ENCODE peak calls at places on chromosomes 1 and 21, in nine cellular contexts. One of them, this sample, is unnamed.

GRCh38 chr21:14591882-14592281 is 45.8 kb upstream of the SAMSN1 start:
- ATAC-seq in CD8-positive, alpha-beta T cell: peak
- ATAC-seq in foreskin keratinocyte: no peak
- ATAC-seq in lower lobe of right lung: peak
- ATAC-seq in pancreas: peak
- ATAC-seq in activated B cell treated with CpG ODN at 0.5 μM for 24 hours: no peak
- ATAC-seq in body of pancreas: peak
- ATAC-seq in Panc1: no peak
- ATAC-seq in HCT116: no peak
- ATAC-seq in this sample: peak

GRCh38 chr1:11384170-11384554 is 94.8 kb upstream of the DISP3 start:
- ATAC-seq in Panc1: no peak
- ATAC-seq in activated B cell treated with CpG ODN at 0.5 μM for 24 hours: no peak
- ATAC-seq in lower lobe of right lung: no peak
- ATAC-seq in HCT116: peak
- ATAC-seq in foreskin keratinocyte: peak
- ATAC-seq in body of pancreas: no peak
- ATAC-seq in pancreas: no peak
- ATAC-seq in CD8-positive, alpha-beta T cell: peak
- ATAC-seq in this sample: no peak

GRCh38 chr1:244952280-244952933 is 88.1 kb upstream of the HNRNPU start:
- ATAC-seq in HCT116: no peak
- ATAC-seq in lower lobe of right lung: no peak
- ATAC-seq in activated B cell treated with CpG ODN at 0.5 μM for 24 hours: no peak
- ATAC-seq in Panc1: no peak
- ATAC-seq in foreskin keratinocyte: no peak
- ATAC-seq in pancreas: no peak
- ATAC-seq in CD8-positive, alpha-beta T cell: no peak
- ATAC-seq in body of pancreas: no peak
- ATAC-seq in this sample: no peak

GRCh38 chr1:224896130-224896781 is 33.2 kb upstream of the DNAH14 start:
- ATAC-seq in pancreas: no peak
- ATAC-seq in lower lobe of right lung: no peak
- ATAC-seq in CD8-positive, alpha-beta T cell: no peak
- ATAC-seq in activated B cell treated with CpG ODN at 0.5 μM for 24 hours: no peak
- ATAC-seq in body of pancreas: no peak
- ATAC-seq in foreskin keratinocyte: no peak
- ATAC-seq in Panc1: no peak
- ATAC-seq in HCT116: no peak
- ATAC-seq in this sample: no peak

GRCh38 chr1:213681788-213682340 is 305.9 kb upstream of the PROX1 start:
- ATAC-seq in activated B cell treated with CpG ODN at 0.5 μM for 24 hours: no peak
- ATAC-seq in CD8-positive, alpha-beta T cell: no peak
- ATAC-seq in HCT116: no peak
- ATAC-seq in lower lobe of right lung: no peak
- ATAC-seq in foreskin keratinocyte: no peak
- ATAC-seq in body of pancreas: no peak
- ATAC-seq in Panc1: no peak
- ATAC-seq in pancreas: no peak
- ATAC-seq in this sample: no peak

GRCh38 chr1:42081475-42081874 is 71.7 kb upstream of the GUCA2B start:
- ATAC-seq in Panc1: peak
- ATAC-seq in body of pancreas: peak
- ATAC-seq in activated B cell treated with CpG ODN at 0.5 μM for 24 hours: no peak
- ATAC-seq in lower lobe of right lung: no peak
- ATAC-seq in CD8-positive, alpha-beta T cell: no peak
- ATAC-seq in pancreas: peak
- ATAC-seq in foreskin keratinocyte: no peak
- ATAC-seq in HCT116: no peak
- ATAC-seq in this sample: no peak

GRCh38 chr1:224641030-224641429 is 24.9 kb downstream of the CNIH3 start:
- ATAC-seq in Panc1: peak
- ATAC-seq in CD8-positive, alpha-beta T cell: no peak
- ATAC-seq in foreskin keratinocyte: peak
- ATAC-seq in activated B cell treated with CpG ODN at 0.5 μM for 24 hours: no peak
- ATAC-seq in pancreas: peak
- ATAC-seq in lower lobe of right lung: no peak
- ATAC-seq in body of pancreas: peak
- ATAC-seq in HCT116: peak
- ATAC-seq in this sample: no peak

GRCh38 chr21:45064618-45065399 is 9.6 kb upstream of the ADARB1 start:
- ATAC-seq in activated B cell treated with CpG ODN at 0.5 μM for 24 hours: no peak
- ATAC-seq in pancreas: no peak
- ATAC-seq in HCT116: no peak
- ATAC-seq in lower lobe of right lung: no peak
- ATAC-seq in CD8-positive, alpha-beta T cell: no peak
- ATAC-seq in body of pancreas: no peak
- ATAC-seq in foreskin keratinocyte: no peak
- ATAC-seq in Panc1: no peak
- ATAC-seq in this sample: peak

GRCh38 chr1:31798433-31799195 is 17.2 kb downstream of the SPOCD1 start:
- ATAC-seq in Panc1: peak
- ATAC-seq in lower lobe of right lung: peak
- ATAC-seq in pancreas: no peak
- ATAC-seq in HCT116: peak
- ATAC-seq in foreskin keratinocyte: peak
- ATAC-seq in activated B cell treated with CpG ODN at 0.5 μM for 24 hours: no peak
- ATAC-seq in body of pancreas: no peak
- ATAC-seq in CD8-positive, alpha-beta T cell: no peak
- ATAC-seq in this sample: peak

GRCh38 chr1:198672124-198672523 is 33.3 kb downstream of the PTPRC start:
- ATAC-seq in HCT116: peak
- ATAC-seq in activated B cell treated with CpG ODN at 0.5 μM for 24 hours: no peak
- ATAC-seq in body of pancreas: no peak
- ATAC-seq in foreskin keratinocyte: no peak
- ATAC-seq in CD8-positive, alpha-beta T cell: no peak
- ATAC-seq in pancreas: no peak
- ATAC-seq in lower lobe of right lung: no peak
- ATAC-seq in Panc1: peak
- ATAC-seq in this sample: no peak

GRCh38 chr1:212512731-212513559 is 80.2 kb downstream of the NENF start:
- ATAC-seq in HCT116: peak
- ATAC-seq in foreskin keratinocyte: peak
- ATAC-seq in body of pancreas: peak
- ATAC-seq in pancreas: no peak
- ATAC-seq in Panc1: peak
- ATAC-seq in activated B cell treated with CpG ODN at 0.5 μM for 24 hours: no peak
- ATAC-seq in lower lobe of right lung: no peak
- ATAC-seq in CD8-positive, alpha-beta T cell: no peak
- ATAC-seq in this sample: no peak

GRCh38 chr1:28313710-28314510 is 14.9 kb upstream of the MED18 start:
- ATAC-seq in foreskin keratinocyte: peak
- ATAC-seq in pancreas: peak
- ATAC-seq in HCT116: peak
- ATAC-seq in activated B cell treated with CpG ODN at 0.5 μM for 24 hours: no peak
- ATAC-seq in CD8-positive, alpha-beta T cell: no peak
- ATAC-seq in body of pancreas: peak
- ATAC-seq in lower lobe of right lung: peak
- ATAC-seq in Panc1: peak
- ATAC-seq in this sample: no peak

GRCh38 chr1:226972931-226973330 is 32.8 kb downstream of the COQ8A start:
- ATAC-seq in foreskin keratinocyte: no peak
- ATAC-seq in Panc1: no peak
- ATAC-seq in lower lobe of right lung: no peak
- ATAC-seq in HCT116: no peak
- ATAC-seq in activated B cell treated with CpG ODN at 0.5 μM for 24 hours: no peak
- ATAC-seq in pancreas: no peak
- ATAC-seq in CD8-positive, alpha-beta T cell: no peak
- ATAC-seq in body of pancreas: no peak
- ATAC-seq in this sample: no peak

GRCh38 chr1:85059563-85059962 is 11.3 kb upstream of the MCOLN3 start:
- ATAC-seq in HCT116: no peak
- ATAC-seq in foreskin keratinocyte: no peak
- ATAC-seq in pancreas: no peak
- ATAC-seq in Panc1: no peak
- ATAC-seq in CD8-positive, alpha-beta T cell: no peak
- ATAC-seq in body of pancreas: no peak
- ATAC-seq in activated B cell treated with CpG ODN at 0.5 μM for 24 hours: no peak
- ATAC-seq in lower lobe of right lung: no peak
- ATAC-seq in this sample: no peak

GRCh38 chr1:202018476-202019234 is 8.3 kb downstream of the ELF3 start:
- ATAC-seq in pancreas: peak
- ATAC-seq in Panc1: peak
- ATAC-seq in lower lobe of right lung: peak
- ATAC-seq in HCT116: peak
- ATAC-seq in CD8-positive, alpha-beta T cell: no peak
- ATAC-seq in body of pancreas: peak
- ATAC-seq in activated B cell treated with CpG ODN at 0.5 μM for 24 hours: no peak
- ATAC-seq in foreskin keratinocyte: peak
- ATAC-seq in this sample: no peak

GRCh38 chr21:15732290-15732995 is 2.7 kb downstream of the USP25 start:
- ATAC-seq in body of pancreas: no peak
- ATAC-seq in foreskin keratinocyte: peak
- ATAC-seq in activated B cell treated with CpG ODN at 0.5 μM for 24 hours: peak
- ATAC-seq in HCT116: no peak
- ATAC-seq in Panc1: no peak
- ATAC-seq in lower lobe of right lung: peak
- ATAC-seq in CD8-positive, alpha-beta T cell: peak
- ATAC-seq in pancreas: peak
- ATAC-seq in this sample: no peak

GRCh38 chr1:25566186-25566729 is 22.9 kb downstream of the LDLRAP1 start:
- ATAC-seq in pancreas: no peak
- ATAC-seq in activated B cell treated with CpG ODN at 0.5 μM for 24 hours: no peak
- ATAC-seq in HCT116: no peak
- ATAC-seq in Panc1: no peak
- ATAC-seq in foreskin keratinocyte: no peak
- ATAC-seq in CD8-positive, alpha-beta T cell: no peak
- ATAC-seq in lower lobe of right lung: no peak
- ATAC-seq in body of pancreas: no peak
- ATAC-seq in this sample: no peak
- TF ChIP-seq CTCF in pancreas: no peak
- TF ChIP-seq CTCF in activated B cell treated with CpG ODN at 0.5 μM for 24 hours: no peak
- TF ChIP-seq CTCF in HCT116: no peak
- TF ChIP-seq CTCF in Panc1: no peak
- TF ChIP-seq CTCF in foreskin keratinocyte: no peak
- TF ChIP-seq CTCF in CD8-positive, alpha-beta T cell: no peak
- TF ChIP-seq CTCF in lower lobe of right lung: no peak
- TF ChIP-seq CTCF in body of pancreas: no peak
- TF ChIP-seq CTCF in this sample: no peak

GRCh38 chr1:215767761-215768160 is 200.7 kb downstream of the KCTD3 start:
- ATAC-seq in lower lobe of right lung: no peak
- ATAC-seq in Panc1: no peak
- ATAC-seq in foreskin keratinocyte: no peak
- ATAC-seq in activated B cell treated with CpG ODN at 0.5 μM for 24 hours: no peak
- ATAC-seq in pancreas: no peak
- ATAC-seq in body of pancreas: no peak
- ATAC-seq in CD8-positive, alpha-beta T cell: no peak
- ATAC-seq in HCT116: no peak
- ATAC-seq in this sample: no peak
- TF ChIP-seq CTCF in lower lobe of right lung: no peak
- TF ChIP-seq CTCF in Panc1: no peak
- TF ChIP-seq CTCF in foreskin keratinocyte: no peak
- TF ChIP-seq CTCF in activated B cell treated with CpG ODN at 0.5 μM for 24 hours: no peak
- TF ChIP-seq CTCF in pancreas: no peak
- TF ChIP-seq CTCF in body of pancreas: no peak
- TF ChIP-seq CTCF in CD8-positive, alpha-beta T cell: no peak
- TF ChIP-seq CTCF in HCT116: no peak
- TF ChIP-seq CTCF in this sample: no peak

DNA sequence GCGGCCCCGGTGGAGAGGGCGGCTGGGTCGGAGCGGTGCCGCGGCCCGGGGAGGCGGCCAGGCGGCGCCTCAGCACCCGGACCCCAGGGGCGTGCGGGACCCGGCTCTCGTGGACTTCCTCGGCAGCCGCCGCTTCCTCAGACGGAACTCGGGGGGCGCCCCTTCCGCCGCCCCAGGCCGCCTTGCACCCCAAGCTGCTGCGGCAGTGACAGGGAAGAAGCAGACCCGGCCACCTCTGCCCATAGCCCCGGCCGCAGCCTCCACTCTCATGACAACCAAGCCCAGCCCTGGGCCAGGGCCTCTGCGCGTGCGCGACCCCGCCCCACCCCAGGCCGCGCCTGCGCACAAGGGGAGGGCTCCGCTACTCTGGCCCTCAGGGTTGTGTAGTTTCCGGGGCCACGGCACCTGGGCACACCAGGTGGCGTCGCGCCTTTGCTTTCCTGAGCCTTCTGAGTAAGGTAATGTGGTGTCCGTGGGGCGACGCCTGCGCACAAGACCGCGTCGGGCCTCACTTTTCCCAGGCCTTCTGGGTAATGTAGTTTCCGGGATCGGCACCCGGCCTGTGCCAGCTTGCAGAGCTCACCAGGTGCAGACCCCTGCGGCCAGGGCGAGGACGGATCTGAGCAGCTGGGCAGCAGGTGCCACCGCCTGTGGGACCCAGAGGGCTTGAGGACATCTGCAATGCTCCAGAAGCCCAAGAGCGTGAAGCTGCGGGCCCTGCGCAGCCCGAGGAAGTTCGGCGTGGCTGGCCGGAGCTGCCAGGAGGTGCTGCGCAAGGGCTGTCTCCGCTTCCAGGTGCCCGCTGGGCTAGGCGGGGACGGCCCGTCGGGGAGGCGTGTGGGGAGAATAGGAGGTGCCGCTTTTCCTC is at the start of the genes CEP104 and DFFB:
- ATAC-seq in CD8-positive, alpha-beta T cell: peak
- ATAC-seq in activated B cell treated with CpG ODN at 0.5 μM for 24 hours: peak
- ATAC-seq in body of pancreas: peak
- ATAC-seq in Panc1: peak
- ATAC-seq in pancreas: peak
- ATAC-seq in lower lobe of right lung: peak
- ATAC-seq in HCT116: peak
- ATAC-seq in foreskin keratinocyte: peak
- ATAC-seq in this sample: peak
- TF ChIP-seq CTCF in CD8-positive, alpha-beta T cell: no peak
- TF ChIP-seq CTCF in activated B cell treated with CpG ODN at 0.5 μM for 24 hours: no peak
- TF ChIP-seq CTCF in body of pancreas: peak
- TF ChIP-seq CTCF in Panc1: peak
- TF ChIP-seq CTCF in pancreas: no peak
- TF ChIP-seq CTCF in lower lobe of right lung: peak
- TF ChIP-seq CTCF in HCT116: peak
- TF ChIP-seq CTCF in foreskin keratinocyte: peak
- TF ChIP-seq CTCF in this sample: no peak

DNA sequence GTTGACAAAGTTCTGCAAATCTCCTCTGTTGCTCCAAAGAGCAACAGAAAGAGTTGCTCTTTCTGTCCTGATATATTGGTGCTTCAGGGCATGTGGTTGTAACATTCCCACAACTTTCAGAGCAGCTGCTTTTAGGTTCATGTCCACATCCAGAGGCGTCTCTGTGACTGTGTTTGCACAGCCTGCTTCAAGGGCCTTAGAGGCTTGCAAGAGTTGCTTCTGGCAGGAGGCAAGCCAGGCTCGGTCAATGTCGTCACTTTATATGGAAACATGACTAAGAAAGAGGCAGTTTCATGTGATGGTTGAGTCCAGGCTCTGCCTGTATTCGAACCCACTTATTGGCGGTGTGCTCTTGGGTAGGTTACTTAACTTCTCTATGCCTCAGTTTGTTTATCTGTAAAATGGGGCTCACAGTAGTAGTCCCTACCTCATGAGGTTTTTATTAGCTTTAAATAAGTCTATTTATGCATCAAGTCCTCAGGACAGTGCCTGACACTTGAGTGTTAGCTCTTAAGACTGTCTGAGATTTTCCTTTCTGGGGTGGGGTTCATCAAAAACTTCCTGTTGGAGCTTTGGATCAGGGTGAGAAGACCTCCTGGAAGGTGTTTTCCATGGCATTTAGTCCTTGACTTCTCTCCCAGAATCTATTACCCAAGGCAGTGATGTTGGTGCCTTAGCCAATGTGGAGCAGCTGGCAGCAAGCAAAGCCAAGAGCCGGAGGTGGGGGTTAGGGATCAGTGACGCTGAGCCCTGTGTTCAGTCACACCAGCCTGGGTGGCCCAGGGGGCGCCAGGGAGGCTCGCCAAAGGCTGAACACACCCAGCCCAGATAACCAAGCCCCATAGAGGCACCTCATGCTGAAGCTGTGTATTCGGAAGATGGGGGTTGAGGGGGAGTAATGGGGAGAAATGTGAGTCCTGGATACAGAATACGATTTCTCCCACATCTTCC is 18.9 kb downstream of the LHX4 start:
- ATAC-seq in HCT116: peak
- ATAC-seq in activated B cell treated with CpG ODN at 0.5 μM for 24 hours: no peak
- ATAC-seq in foreskin keratinocyte: peak
- ATAC-seq in pancreas: no peak
- ATAC-seq in CD8-positive, alpha-beta T cell: no peak
- ATAC-seq in lower lobe of right lung: peak
- ATAC-seq in body of pancreas: no peak
- ATAC-seq in Panc1: no peak
- ATAC-seq in this sample: no peak
- TF ChIP-seq CTCF in HCT116: peak
- TF ChIP-seq CTCF in activated B cell treated with CpG ODN at 0.5 μM for 24 hours: no peak
- TF ChIP-seq CTCF in foreskin keratinocyte: peak
- TF ChIP-seq CTCF in pancreas: no peak
- TF ChIP-seq CTCF in CD8-positive, alpha-beta T cell: no peak
- TF ChIP-seq CTCF in lower lobe of right lung: no peak
- TF ChIP-seq CTCF in body of pancreas: no peak
- TF ChIP-seq CTCF in Panc1: no peak
- TF ChIP-seq CTCF in this sample: no peak

This sample was measured in gastroesophageal sphincter.